ENCODE peak calls at places on chromosomes 11 and 22, in seven cellular contexts. V is neural progenitor cell, D is Karpas-422, T is right lobe of liver, F is hepatocyte, C is AG04450, R is PC-9. G is an unnamed sample.

GRCh38 chr11:86469491-86470388 is 95.1 kb downstream of the CCDC81 start:
- DNase-seq in V (no peak), T (no peak), F (no peak), C (no peak), D (no peak), R (peak; percentile 88), G (no peak)

GRCh38 chr11:36227044-36227443 is 62.2 kb downstream of the COMMD9 start:
- DNase-seq in T (no peak), R (no peak), V (no peak), C (no peak), D (no peak), F (no peak), G (no peak)

GRCh38 chr11:122101625-122102291 is 14.3 kb downstream of the BLID start:
- DNase-seq in F (peak; percentile 81), D (no peak), R (no peak), T (no peak), C (peak; percentile 53), V (peak; percentile 86), G (peak; percentile 85)

GRCh38 chr22:39388261-39389011 is 11.1 kb upstream of the TAB1 start:
- DNase-seq in R (peak; percentile 78), V (peak; percentile 98), F (peak; percentile 93), T (peak; percentile 64), D (no peak), C (peak; percentile 55), G (no peak)

GRCh38 chr22:39960791-39961746 is 872 bp downstream of the TMA7B start:
- DNase-seq in T (no peak), V (no peak), D (no peak), R (no peak), C (peak; percentile 91), F (peak; percentile 27), G (peak; percentile 17)

GRCh38 chr11:118033443-118033842 is 43.4 kb upstream of the TMPRSS4 start:
- DNase-seq in C (no peak), R (peak; percentile 28), F (no peak), D (no peak), T (no peak), V (no peak), G (no peak)

GRCh38 chr11:88535266-88535665 is 197.7 kb upstream of the CTSC start:
- DNase-seq in C (no peak), V (no peak), T (no peak), D (no peak), R (no peak), F (no peak), G (no peak)

GRCh38 chr11:133811850-133812685 is 33.2 kb downstream of the SPATA19 start:
- DNase-seq in D (no peak), V (no peak), C (no peak), F (no peak), T (no peak), R (no peak), G (no peak)

GRCh38 chr11:19673924-19674390 is 38.7 kb upstream of the NAV2 start:
- DNase-seq in V (peak; percentile 77), D (no peak), F (peak; percentile 75), T (no peak), C (no peak), R (no peak), G (no peak)

GRCh38 chr11:115707180-115707905 is 203.1 kb upstream of the CADM1 start:
- DNase-seq in T (no peak), R (no peak), C (no peak), D (no peak), V (no peak), F (no peak), G (peak; percentile 24)

GRCh38 chr11:70771099-70771885 is 373.0 kb downstream of the CTTN start:
- DNase-seq in R (no peak), T (no peak), F (no peak), V (peak; percentile 20), D (no peak), C (no peak), G (no peak)

GRCh38 chr22:39522567-39523300 is 2.4 kb downstream of the ATF4 start:
- DNase-seq in D (peak; percentile 78), R (peak; percentile 56), C (no peak), F (no peak), V (peak; percentile 23), T (no peak), G (peak; percentile 79)

GRCh38 chr22:49975543-49976389 is 15.2 kb downstream of the PIM3 start:
- DNase-seq in V (peak; percentile 52), R (peak; percentile 52), F (no peak), D (no peak), T (no peak), C (no peak), G (peak; percentile 24)

GRCh38 chr22:17563936-17564391 is 666 bp downstream of the SLC25A18 start:
- DNase-seq in R (no peak), C (no peak), V (no peak), D (no peak), F (no peak), T (no peak), G (no peak)

GRCh38 chr22:42884616-42885375 is 27.7 kb upstream of the ARFGAP3 start:
- DNase-seq in T (no peak), D (no peak), C (no peak), V (no peak), R (no peak), F (no peak), G (no peak)

GRCh38 chr11:114150671-114151070 is 91.2 kb downstream of the ZBTB16 start:
- DNase-seq in C (no peak), T (no peak), D (no peak), V (no peak), R (no peak), F (no peak), G (no peak)

GRCh38 chr11:114151631-114152030 is 92.1 kb downstream of the ZBTB16 start:
- DNase-seq in C (no peak), F (no peak), V (no peak), D (no peak), R (no peak), T (no peak), G (no peak)

GRCh38 chr11:114149689-114150407 is 90.3 kb downstream of the ZBTB16 start:
- DNase-seq in R (no peak), D (no peak), C (no peak), V (no peak), T (no peak), F (no peak), G (no peak)

GRCh38 chr11:114145166-114145695 is 85.7 kb downstream of the ZBTB16 start:
- DNase-seq in D (no peak), C (no peak), T (no peak), F (no peak), V (no peak), R (no peak), G (no peak)

DNA sequence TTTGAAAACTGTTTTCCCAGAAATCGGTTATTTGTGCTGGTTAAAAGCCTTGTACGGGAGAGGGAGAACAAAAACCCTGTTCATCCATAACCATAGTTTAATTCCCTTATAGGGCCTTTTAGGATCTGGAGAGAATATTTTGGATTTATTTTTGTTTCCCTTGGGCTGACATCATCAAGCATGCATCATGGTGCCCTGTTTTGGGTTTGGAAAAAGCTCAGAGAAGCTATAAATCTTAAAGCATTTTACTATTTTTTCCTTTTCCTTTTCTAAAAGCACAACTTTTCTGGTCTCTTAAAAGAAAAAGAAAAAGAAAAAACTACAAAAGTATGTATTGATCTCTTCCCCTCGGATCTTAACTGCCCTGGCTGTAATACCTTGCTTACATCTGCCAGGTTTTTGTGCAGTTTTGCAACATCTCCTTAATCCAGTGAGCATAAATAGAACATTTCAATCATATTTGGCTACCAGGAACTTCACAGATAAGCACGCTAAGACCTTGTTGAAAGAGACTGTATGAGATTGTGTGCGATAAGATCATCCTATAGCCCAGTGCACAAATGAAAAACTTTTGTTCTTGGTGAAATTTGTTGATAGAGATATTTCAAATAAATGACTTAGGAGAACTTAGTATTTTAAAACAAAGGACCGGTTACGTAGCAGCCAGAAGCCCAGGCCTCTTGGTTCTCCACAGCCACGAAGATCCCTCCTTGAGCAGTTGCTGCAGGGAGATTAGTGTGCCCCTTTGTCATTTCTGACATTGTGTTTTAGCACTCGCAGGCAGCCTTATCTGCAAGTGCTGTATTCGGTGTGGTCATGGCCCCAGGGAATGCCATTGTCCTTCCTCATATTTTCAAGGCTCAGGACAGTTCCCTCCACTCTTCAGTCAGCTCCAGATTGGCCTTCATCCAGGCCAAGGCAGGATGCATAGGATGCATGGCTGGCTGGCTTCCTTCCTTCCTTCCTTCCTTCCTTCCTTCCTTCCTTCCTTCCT is 88.2 kb downstream of the ZBTB16 start:
- DNase-seq in C (no peak), R (no peak), T (no peak), D (no peak), F (no peak), V (peak; percentile 50), G (no peak)
- H3K4me3 ChIP-seq in C (no peak overlapping the region), R (no peak overlapping the region), T (no peak overlapping the region), D (no peak overlapping the region), F (no peak overlapping the region), V (no peak overlapping the region), G (no peak overlapping the region)

DNA sequence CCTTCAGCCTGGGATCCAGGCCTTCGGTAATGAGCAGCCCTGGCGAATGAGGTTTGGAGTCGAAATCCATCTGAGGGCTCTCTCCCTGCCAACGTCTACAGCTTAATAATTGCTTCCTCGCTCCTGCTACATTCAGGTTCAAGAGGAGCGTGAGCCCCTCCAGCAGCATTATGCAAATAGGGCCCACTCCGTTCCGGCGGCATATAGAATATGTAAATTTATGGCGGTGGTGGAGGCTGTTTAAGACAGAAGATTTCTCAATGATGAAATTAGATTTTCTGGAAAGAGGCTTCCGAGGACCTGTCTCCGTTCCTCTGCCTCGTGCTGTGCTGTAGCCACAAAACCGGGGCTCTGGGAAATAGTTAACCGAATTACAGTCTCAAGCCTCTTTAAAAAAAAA is 402.8 kb downstream of the MIAT start:
- DNase-seq in F (no peak), T (no peak), D (no peak), C (no peak), V (no peak), R (no peak), G (no peak)
- H3K27me3 ChIP-seq in F (peaks cover 9% of the 10 kb centered on the region), T (no peaks in the 10 kb centered on the region), D (no peaks in the 10 kb centered on the region), C (peaks cover 42% of the 10 kb centered on the region), V (no peaks in the 10 kb centered on the region), R (no peaks in the 10 kb centered on the region), G (no peaks in the 10 kb centered on the region)

DNA sequence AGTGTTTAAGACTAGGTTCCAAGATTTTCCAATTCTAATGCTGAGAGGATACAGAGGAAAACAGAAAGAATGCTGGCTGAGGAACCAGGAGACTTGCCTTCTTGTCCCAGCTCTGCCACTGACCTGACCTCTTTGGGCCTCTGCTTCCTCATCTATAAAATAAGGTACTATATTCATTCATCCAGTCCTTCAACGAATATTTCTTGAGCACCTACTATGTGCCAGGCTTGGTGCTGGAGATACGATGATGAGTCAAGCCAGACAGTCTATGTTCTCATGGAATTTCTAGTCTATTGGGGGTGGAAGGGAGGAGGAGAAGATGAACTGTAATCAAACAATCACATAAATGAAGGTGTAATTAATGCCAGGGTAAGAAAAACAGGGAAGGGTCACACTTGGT is 27.8 kb upstream of the UPB1 start:
- DNase-seq in C (no peak), D (no peak), F (no peak), R (no peak), T (no peak), V (no peak), G (no peak)
- H3K4me3 ChIP-seq in C (no peak overlapping the region), D (no peak overlapping the region), F (no peak overlapping the region), R (no peak overlapping the region), T (no peak overlapping the region), V (no peak overlapping the region), G (no peak overlapping the region)

GRCh38 chr11:119800171-119800570 is 71.2 kb upstream of the NECTIN1 start:
- DNase-seq in C (no peak), R (no peak), F (no peak), V (no peak), D (no peak), T (no peak), G (no peak)
- H3K27me3 ChIP-seq in C (peaks cover 22% of the 10 kb centered on the region), R (peaks cover 95% of the 10 kb centered on the region), F (no peaks in the 10 kb centered on the region), V (peaks cover 3% of the 10 kb centered on the region), D (no peaks in the 10 kb centered on the region), T (no peaks in the 10 kb centered on the region), G (no peaks in the 10 kb centered on the region)